ENCODE peak calls at places on chromosomes 5 and 9, in four cellular contexts. K is SK-N-SH, B is tibial nerve, A is PC-3. Y is an unnamed sample.

GRCh38 chr9:96176901-96177718 is 124.9 kb downstream of the HSD17B3 start:
- DNase-seq in K (peak), B (no peak), A (no peak), Y (no peak)

GRCh38 chr9:137319434-137319975 is 17.4 kb upstream of the NRARP start:
- DNase-seq in K (peak), B (no peak), A (no peak), Y (no peak)

GRCh38 chr9:114100536-114100935 is 1.4 kb upstream of the KIF12 start:
- DNase-seq in K (no peak), B (no peak), A (no peak), Y (no peak)

GRCh38 chr5:757931-758697 is 26.4 kb downstream of the ZDHHC11B start:
- DNase-seq in K (peak), B (no peak), A (no peak), Y (peak)

GRCh38 chr9:6132650-6133049 is 83.0 kb upstream of the IL33 start:
- DNase-seq in K (no peak), B (no peak), A (no peak), Y (no peak)

GRCh38 chr5:56457887-56458451 is 224.8 kb upstream of the ANKRD55 start:
- DNase-seq in K (peak), B (no peak), A (no peak), Y (no peak)

GRCh38 chr9:15253786-15254185 is 53.2 kb downstream of the TTC39B start:
- DNase-seq in K (no peak), B (no peak), A (no peak), Y (no peak)

GRCh38 chr5:177430146-177430951 is 3.9 kb downstream of the GRK6 start:
- DNase-seq in K (no peak), B (no peak), A (no peak), Y (no peak)

GRCh38 chr5:98510111-98510510 is 263.4 kb upstream of the RGMB start:
- DNase-seq in K (no peak), B (no peak), A (peak), Y (no peak)

GRCh38 chr9:136485049-136485647 is 2.3 kb upstream of the SEC16A start:
- DNase-seq in K (peak), B (peak), A (peak), Y (peak)

GRCh38 chr5:108925073-108925472 is 177.4 kb downstream of the FER start:
- DNase-seq in K (no peak), B (no peak), A (no peak), Y (no peak)

GRCh38 chr9:128771094-128771721 is 519 bp downstream of the ZER1 start:
- DNase-seq in K (no peak), B (no peak), A (peak), Y (peak)

GRCh38 chr5:123785160-123786001 is 273.4 kb downstream of the CSNK1G3 start:
- DNase-seq in K (peak), B (no peak), A (peak), Y (no peak)

GRCh38 chr5:168426864-168427172 is 59.5 kb upstream of the RARS1 start:
- DNase-seq in K (no peak), B (no peak), A (no peak), Y (no peak)

GRCh38 chr9:120852240-120853018 is 9.7 kb upstream of the PSMD5 start:
- DNase-seq in K (no peak), B (no peak), A (no peak), Y (no peak)

GRCh38 chr9:21709464-21710058 is 92.9 kb upstream of the MTAP start:
- DNase-seq in K (peak), B (peak), A (peak), Y (peak)

GRCh38 chr5:95782166-95782565 is 40.4 kb downstream of the GLRX start:
- DNase-seq in K (no peak), B (no peak), A (no peak), Y (no peak)

GRCh38 chr9:86126998-86127972 is 27.9 kb upstream of the GOLM1 start:
- DNase-seq in K (peak), B (peak), A (peak), Y (peak)

GRCh38 chr5:151238303-151238741 is 14.4 kb upstream of the CCDC69 start:
- DNase-seq in K (no peak), B (no peak), A (no peak), Y (peak)
- TF ChIP-seq CTCF in K (no peak), B (no peak), A (no peak), Y (no peak)

DNA sequence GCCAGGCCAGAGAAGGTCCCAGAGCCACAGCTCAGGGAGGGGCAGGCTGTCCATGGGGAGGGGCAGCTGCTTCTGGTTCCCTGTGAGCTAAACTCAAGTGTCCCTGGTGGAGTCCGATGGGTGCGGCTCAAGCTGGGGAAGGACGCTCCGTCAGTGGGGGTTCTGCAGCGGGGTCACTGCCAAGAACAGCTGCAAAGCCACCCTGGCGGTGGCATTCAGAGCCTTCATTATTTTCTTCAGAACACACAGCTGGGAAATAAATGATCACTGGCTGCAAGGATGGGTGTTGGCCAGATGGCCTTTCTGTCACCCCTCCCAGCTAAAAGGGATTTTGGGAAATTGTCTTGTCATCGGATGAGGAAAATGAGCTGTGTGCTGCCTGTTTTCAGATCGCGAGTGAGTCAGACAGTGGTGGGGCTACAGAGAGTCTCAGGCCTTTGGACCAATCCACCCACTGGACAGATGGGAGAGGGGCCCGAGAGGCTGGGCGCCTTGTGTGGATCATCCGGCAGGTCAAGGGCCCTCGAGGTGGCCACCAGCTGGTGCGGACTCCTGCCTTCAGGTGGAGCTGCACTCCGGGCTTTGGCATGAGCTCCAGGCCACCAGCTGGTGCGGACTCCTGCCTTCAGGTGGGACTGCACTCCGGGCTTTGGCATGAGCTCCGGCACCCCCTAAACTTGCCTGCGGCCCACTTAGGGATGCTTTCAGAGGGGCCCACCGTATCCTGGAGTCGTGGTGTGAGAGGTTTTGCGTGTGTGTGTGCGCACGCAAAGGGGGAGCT is 17.9 kb upstream of the GFPT2 start:
- DNase-seq in K (no peak), B (no peak), A (no peak), Y (no peak)
- TF ChIP-seq CTCF in K (no peak), B (no peak), A (no peak), Y (no peak)

DNA sequence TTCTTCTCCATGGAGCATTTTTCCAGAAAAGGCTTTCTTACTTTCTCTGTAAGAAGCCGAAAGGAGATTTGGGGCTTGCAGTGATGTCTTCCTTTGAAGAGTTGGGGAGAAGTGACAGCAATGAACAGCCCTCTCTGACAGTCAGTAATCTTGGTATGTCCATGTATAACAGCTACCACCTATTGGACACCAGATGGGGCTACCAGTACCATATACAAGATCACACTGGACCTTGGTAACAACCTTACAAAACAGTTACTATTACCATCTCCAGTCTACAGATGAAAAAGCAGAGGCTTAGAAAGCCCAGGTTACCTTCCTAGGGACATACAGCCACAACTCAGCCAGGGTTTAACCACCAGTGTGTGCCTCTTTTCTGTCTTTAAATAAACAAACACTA is 272.7 kb upstream of the TRPC7 start:
- DNase-seq in K (no peak), B (no peak), A (peak), Y (no peak)
- TF ChIP-seq CTCF in K (peak), B (no peak), A (peak), Y (no peak)

DNA sequence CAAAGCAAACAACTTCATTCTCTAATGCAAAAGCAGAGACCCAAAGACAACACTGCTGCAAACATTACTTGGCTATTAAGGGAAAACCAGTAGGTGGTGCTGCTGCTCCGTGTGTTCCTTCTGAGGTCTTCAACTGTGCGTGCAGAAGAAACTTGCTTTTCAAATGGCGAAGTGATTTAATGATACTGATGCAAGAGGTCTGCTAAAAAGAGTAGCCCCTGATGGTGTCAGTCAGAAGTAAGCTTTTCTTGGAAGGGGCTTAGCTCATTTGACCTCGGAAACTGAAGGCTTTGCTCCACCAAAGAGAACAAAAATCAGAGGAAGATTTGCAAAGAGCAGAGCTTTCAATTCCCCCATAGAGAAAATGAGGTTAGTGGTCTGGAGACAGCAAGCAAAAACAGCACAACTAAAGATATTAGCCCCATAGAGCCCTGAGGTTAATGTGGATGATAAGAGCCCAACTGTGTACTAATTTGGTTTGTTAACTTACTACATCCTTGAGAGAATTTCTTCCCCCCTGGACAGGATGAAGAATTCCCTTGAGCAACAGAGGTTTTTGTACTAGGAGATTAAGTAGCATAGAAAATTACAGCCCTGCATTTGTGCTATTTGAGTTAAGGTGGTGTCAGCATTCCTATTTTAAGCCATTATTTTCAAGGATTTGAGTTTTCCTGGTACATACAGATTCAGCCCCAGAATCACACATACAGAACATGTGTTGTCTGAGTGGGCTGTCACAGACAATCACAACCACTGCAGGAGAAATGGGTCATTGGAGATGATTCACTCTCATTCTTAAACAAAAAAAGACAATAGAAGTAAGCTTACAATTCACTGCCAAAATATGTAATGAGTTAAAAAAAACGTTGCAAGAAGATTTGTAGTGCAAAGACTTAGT is 153.2 kb upstream of the C9orf72 start:
- DNase-seq in K (peak), B (no peak), A (peak), Y (peak)
- TF ChIP-seq CTCF in K (peak), B (peak), A (peak), Y (peak)

GRCh38 chr9:38706493-38706892 is 13.4 kb downstream of the FAM240B start:
- DNase-seq in K (no peak), B (no peak), A (no peak), Y (no peak)

GRCh38 chr9:38705917-38706316 is 14.0 kb downstream of the FAM240B start:
- DNase-seq in K (no peak), B (no peak), A (no peak), Y (no peak)

GRCh38 chr9:38713426-38713825 is 6.5 kb downstream of the FAM240B start:
- DNase-seq in K (no peak), B (no peak), A (peak), Y (no peak)

GRCh38 chr9:38708759-38709158 is 11.2 kb downstream of the FAM240B start:
- DNase-seq in K (peak), B (no peak), A (peak), Y (no peak)

GRCh38 chr9:38707885-38708640 is 11.9 kb downstream of the FAM240B start:
- DNase-seq in K (no peak), B (no peak), A (peak), Y (no peak)
- TF ChIP-seq CTCF in K (peak), B (no peak), A (peak), Y (no peak)

DNA sequence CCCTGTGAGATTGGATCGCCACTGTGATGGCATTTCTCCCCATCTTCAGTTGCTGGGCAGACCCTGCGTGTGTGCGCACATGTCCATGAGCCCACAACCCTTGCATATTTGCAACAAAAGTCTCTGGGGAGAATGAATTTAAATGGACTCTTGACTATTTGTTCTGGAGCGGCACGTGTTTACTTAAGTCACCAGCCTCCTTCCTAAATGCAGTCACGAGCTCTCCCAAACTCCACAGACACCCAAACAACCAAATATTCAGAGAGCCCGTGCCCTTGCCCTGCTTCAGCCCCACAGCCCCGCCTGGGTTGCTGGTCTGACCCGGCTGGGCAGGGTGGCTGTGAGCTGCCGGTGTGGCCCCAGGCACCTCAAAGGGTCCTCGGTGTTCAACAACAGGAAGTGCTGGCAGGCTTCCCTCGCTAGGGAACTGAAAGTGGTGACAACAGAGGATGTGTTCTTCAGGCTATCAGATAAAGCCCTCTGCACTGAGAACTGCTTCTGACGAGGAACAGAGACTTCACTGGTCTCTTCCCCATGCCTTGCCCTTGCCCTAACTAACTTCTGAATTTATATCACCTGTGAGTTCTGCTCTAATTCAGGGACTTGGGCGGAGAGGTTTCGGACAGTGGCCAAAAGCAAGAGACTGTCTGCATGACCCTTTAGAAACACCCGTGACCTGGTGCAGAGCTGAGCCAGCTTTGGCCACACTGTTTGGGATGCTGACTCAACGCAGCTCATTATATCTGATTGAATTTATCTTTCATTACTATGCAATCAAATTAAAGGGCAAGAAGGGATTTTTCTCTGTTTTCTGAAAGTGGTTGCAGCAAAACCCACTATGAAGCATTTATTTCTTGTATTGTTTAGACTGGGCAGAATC is 19.2 kb upstream of the CD180 start:
- DNase-seq in K (peak), B (peak), A (no peak), Y (peak)
- TF ChIP-seq CTCF in K (no peak), B (no peak), A (no peak), Y (no peak)

DNA sequence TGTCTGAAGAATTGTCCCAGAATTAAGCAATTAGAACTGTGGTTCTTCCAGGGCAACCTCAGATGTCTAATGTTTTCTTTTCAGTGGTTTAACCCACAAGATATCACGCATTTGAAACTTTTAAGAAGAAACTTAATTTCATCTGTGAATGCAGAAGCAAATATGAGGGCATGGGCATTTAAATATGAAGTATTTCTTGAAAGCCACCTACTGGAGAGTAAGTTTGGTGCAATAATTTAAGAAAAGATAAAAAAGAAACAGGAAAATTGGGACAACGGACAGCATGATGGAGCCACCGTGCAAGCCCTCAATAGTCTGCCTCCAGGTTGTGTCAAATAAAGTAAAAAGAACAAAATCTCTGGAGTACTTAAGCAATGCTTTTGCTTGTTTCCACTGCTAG is 1.2 kb upstream of the CAPSL start:
- DNase-seq in K (no peak), B (no peak), A (no peak), Y (no peak)
- TF ChIP-seq CTCF in K (peak), B (no peak), A (peak), Y (no peak)

DNA sequence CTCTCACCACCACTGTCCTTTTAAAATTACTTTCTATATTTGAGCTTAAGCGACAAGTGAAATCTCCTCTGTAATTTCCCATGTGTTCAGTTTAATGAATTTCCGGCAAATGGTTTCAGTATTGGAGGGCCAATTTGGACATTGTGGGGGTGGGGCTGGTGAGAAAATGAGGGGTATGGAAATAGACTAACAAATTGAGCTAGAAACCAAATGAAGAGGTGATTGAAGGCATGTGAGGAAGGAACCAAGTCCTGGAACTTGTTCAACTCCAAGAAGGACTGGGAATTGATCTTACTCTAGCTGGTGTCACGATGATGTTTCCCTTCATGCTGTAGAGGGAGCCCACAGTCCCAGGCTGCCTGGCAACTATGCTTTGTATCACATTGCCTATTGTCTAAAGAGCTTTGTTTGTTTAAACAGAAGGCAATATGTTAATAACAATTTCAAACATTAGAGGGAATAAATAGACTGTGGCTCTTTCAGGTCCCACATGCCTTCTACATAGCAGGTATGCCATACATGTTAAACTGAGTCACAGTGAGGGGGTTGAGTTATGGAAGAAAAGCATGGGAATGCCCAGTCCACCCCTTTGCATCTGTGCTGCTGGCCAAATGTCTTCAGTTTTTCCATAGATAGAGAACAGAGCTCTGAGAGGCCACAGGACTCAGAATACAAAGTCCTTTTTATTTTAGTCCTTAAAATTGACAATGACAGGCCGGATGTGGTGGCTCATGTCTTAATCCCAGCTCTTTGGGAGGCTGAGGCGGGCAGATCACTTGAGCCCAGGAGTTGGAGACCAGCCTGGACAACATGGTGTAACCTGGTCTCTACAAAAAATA is 25.0 kb upstream of the MATR3 start:
- DNase-seq in K (no peak), B (no peak), A (no peak), Y (no peak)
- TF ChIP-seq CTCF in K (no peak), B (no peak), A (peak), Y (no peak)

Y was measured in activated CD8-positive, alpha-beta T cell treated with anti-CD3 and anti-CD28 coated beads for 36 hours.